ENCODE peak calls at places on chromosomes 2 and 18, in five cellular contexts. E, X, A, I and M are unnamed samples.

GRCh38 chr2:47631840-47632398 is 151.0 kb upstream of the MSH6 start:
- DNase-seq in A (peak; percentile 23), X (peak; percentile 72), E (no peak), I (no peak), M (no peak)

GRCh38 chr2:44777542-44777941 is 164.0 kb upstream of the SIX3 start:
- DNase-seq in E (no peak), X (no peak), I (no peak), A (no peak), M (no peak)

GRCh38 chr2:220277445-220277960 is 650.1 kb downstream of the SLC4A3 start:
- DNase-seq in E (peak; percentile 47), X (peak; percentile 93), I (peak; percentile 88), A (peak; percentile 24), M (no peak)

GRCh38 chr18:8177330-8178016 is 431.8 kb upstream of the RAB12 start:
- DNase-seq in A (no peak), X (peak; percentile 35), I (no peak), E (no peak), M (no peak)

GRCh38 chr2:30230855-30231725 is at the start of gene LBH:
- DNase-seq in X (peak; percentile 88), I (peak; percentile 76), A (peak; percentile 88), E (peak; percentile 84), M (peak; percentile 68)

GRCh38 chr2:227439214-227439613 is 32.7 kb upstream of the AGFG1 start:
- DNase-seq in X (no peak), A (no peak), I (no peak), E (no peak), M (no peak)

GRCh38 chr18:78727877-78728276 is 251.7 kb upstream of the SALL3 start:
- DNase-seq in I (peak; percentile 12), E (no peak), X (no peak), A (no peak), M (no peak)

GRCh38 chr18:44938396-44939036 is 257.8 kb downstream of the SETBP1 start:
- DNase-seq in X (no peak), I (no peak), E (no peak), A (no peak), M (no peak)

GRCh38 chr2:1824202-1824905 is 80.0 kb upstream of the PXDN start:
- DNase-seq in E (no peak), A (no peak), I (no peak), X (no peak), M (no peak)

GRCh38 chr2:95026471-95027368 is 1.2 kb downstream of the MAL start:
- DNase-seq in E (no peak), I (no peak), A (no peak), X (no peak), M (no peak)

GRCh38 chr2:118177932-118178331 is 89.7 kb downstream of the INSIG2 start:
- DNase-seq in X (no peak), I (no peak), E (no peak), A (no peak), M (no peak)

GRCh38 chr2:120291464-120292311 is 39.0 kb downstream of the RALB start:
- DNase-seq in X (no peak), A (peak; percentile 74), E (no peak), I (no peak), M (no peak)

GRCh38 chr2:200479617-200480292 is 30.1 kb downstream of the KCTD18 start:
- DNase-seq in I (no peak), A (no peak), X (peak; percentile 88), E (no peak), M (no peak)

GRCh38 chr2:79993144-79993543 is 311.4 kb downstream of the LRRTM1 start:
- DNase-seq in X (no peak), E (no peak), I (no peak), A (peak; percentile 20), M (no peak)

GRCh38 chr2:240137596-240138274 is 1.6 kb upstream of the COPS9 start:
- DNase-seq in X (no peak), I (no peak), E (no peak), A (no peak), M (no peak)

GRCh38 chr2:38376683-38377500 is at the start of gene ATL2:
- DNase-seq in X (peak; percentile 96), A (peak; percentile 93), I (peak; percentile 98), E (peak; percentile 93), M (peak; percentile 78)
- TF ChIP-seq POLR2A in X (peak; percentile 89), A (peak; percentile 86), I (peak; percentile 96), E (peak; percentile 91), M (peak; percentile 90)

DNA sequence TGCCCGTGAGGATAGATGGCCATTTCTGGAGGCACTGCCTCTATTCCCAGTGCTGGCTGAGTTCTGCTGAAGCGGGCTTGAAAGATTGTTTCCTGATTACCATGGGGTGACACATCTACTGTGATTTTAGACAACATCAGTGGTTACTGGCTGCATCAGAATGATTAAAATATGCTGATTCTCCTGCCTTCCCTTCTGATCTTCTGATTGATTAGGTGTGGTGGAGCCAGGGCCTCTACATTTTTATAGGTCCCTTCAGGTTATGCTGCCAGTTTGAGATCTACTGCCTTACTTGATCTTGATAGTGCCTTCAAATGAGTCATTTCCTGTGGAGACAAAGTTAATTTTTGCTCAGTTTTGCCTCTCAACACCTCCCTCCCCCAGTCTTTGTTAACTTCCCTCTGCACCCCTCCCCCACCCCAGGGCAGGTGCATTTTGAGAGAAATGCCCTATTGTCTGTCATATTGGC is 31.6 kb upstream of the SNORC start:
- DNase-seq in I (no peak), E (no peak), A (no peak), X (peak; percentile 13), M (no peak)
- TF ChIP-seq POLR2A in I (no peak), E (no peak), A (no peak), X (no peak), M (no peak)

GRCh38 chr18:6929370-6930102 is 188.1 kb downstream of the LAMA1 start:
- DNase-seq in E (no peak), A (no peak), X (no peak), I (no peak), M (no peak)
- TF ChIP-seq POLR2A in E (no peak), A (no peak), X (no peak), I (no peak), M (no peak)

GRCh38 chr18:23105581-23106219 is 29.6 kb upstream of the CABLES1 start:
- DNase-seq in X (peak; percentile 30), I (no peak), E (no peak), A (no peak), M (no peak)

GRCh38 chr18:23108496-23108895 is 26.8 kb upstream of the CABLES1 start:
- DNase-seq in X (no peak), E (no peak), I (no peak), A (peak; percentile 68), M (no peak)

GRCh38 chr18:23105030-23105429 is 30.3 kb upstream of the CABLES1 start:
- DNase-seq in X (no peak), E (no peak), I (no peak), A (no peak), M (no peak)

GRCh38 chr18:23107718-23108117 is 27.6 kb upstream of the CABLES1 start:
- DNase-seq in A (no peak), I (no peak), E (no peak), X (peak; percentile 48), M (no peak)

GRCh38 chr18:23106575-23106974 is 28.7 kb upstream of the CABLES1 start:
- DNase-seq in I (no peak), X (peak; percentile 93), A (peak; percentile 48), E (no peak), M (no peak)
- TF ChIP-seq POLR2A in I (no peak), X (no peak), A (no peak), E (no peak), M (no peak)

DNA sequence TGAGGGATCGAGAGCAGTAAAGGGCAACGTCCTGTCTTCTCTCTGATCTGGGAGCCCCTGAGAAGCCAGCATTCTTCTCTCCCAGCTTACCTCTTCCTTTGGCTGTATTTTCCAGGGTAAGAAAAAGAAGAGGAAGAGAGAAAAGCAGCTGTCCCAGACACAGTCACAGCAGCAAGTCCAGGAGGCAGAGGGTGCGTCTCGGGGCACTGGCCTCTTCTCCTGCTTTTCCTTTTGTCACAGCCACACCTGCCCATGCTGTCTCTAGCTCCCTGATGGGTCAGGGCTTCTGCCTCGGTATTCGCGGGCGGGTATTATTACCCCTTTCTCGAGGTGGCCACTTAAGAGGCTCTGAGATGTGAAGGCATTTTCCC is 20.3 kb downstream of the TGOLN2 start:
- DNase-seq in E (no peak), I (no peak), X (no peak), A (no peak), M (no peak)
- TF ChIP-seq POLR2A in E (no peak), I (no peak), X (no peak), A (no peak), M (no peak)

GRCh38 chr2:86105969-86106945 is at the start of gene PTCD3:
- DNase-seq in X (peak; percentile 98), I (peak; percentile 96), A (peak; percentile 92), E (peak; percentile 95), M (peak; percentile 77)
- TF ChIP-seq POLR2A in X (peak; percentile 96), I (peak; percentile 62), A (no peak), E (no peak), M (peak; percentile 96)

DNA sequence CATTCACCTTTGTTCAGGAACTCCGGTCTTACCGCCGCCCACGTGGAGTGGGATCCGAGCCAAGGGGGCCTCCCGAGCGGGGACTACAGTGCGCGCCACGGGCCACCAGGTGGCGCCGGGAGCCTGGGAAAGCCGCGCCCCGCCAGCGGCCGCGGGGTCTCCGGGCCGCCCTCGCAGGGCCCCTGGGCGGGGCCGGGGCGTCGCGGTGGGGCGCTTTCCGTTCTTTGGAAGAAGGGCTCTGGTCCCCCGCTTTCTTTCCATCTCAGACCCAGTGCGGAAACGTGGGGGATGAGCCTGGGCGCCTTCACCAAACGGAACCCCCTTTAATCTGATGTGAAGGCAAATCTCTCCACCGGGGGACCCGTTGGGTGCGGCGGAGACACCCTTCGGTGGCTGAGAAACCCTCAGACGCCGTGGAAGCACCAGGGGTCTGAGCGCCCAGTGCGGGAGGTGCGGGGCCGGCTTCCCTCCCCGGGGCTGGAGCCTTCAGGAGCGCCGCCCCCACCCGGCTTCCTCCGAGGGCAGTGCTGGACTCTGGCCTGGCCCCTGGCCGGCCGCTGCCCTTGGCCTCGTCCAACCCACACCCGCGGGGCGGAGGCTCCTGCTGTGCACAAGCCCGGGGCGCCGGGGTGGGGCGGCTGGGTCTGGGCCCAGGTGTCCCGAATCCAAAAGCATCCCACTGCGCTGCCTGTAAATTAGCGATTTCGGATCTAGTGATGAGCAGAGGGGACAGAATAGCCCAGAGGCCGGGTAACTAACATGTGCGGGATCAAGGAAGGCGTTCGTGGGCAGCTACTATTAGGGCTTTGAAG is 44.6 kb downstream of the GORASP2 start:
- DNase-seq in I (peak; percentile 94), E (peak; percentile 80), A (peak; percentile 89), X (peak; percentile 85), M (peak; percentile 94)
- TF ChIP-seq POLR2A in I (peak; percentile 44), E (no peak), A (no peak), X (peak; percentile 63), M (peak; percentile 75)